ENCODE peak calls at places on chromosome 22, in five cellular contexts. M, V, S, K and P are unnamed samples.

GRCh38 chr22:17232406-17232805 is 13.2 kb upstream of the ADA2 start:
- DNase-seq in K (no peak), M (peak), S (no peak), V (no peak), P (no peak)

GRCh38 chr22:49768961-49769690 is 58.5 kb downstream of the BRD1 start:
- DNase-seq in V (peak), K (no peak), S (no peak), M (no peak), P (peak)

GRCh38 chr22:28899199-28899853 is 16.0 kb downstream of the ZNRF3 start:
- DNase-seq in S (no peak), K (no peak), V (no peak), M (no peak), P (no peak)

GRCh38 chr22:35541254-35541748 is 670 bp downstream of the RASD2 start:
- DNase-seq in M (no peak), K (no peak), V (peak), S (no peak), P (no peak)

GRCh38 chr22:40387758-40388157 is 17.4 kb downstream of the SGSM3 start:
- DNase-seq in K (no peak), S (no peak), V (no peak), M (no peak), P (no peak)

GRCh38 chr22:36467946-36468345 is 13.5 kb downstream of the TXN2 start:
- DNase-seq in M (no peak), K (peak), V (no peak), S (no peak), P (peak)

GRCh38 chr22:27866136-27867091 is 52.6 kb downstream of the PITPNB start:
- DNase-seq in S (no peak), K (no peak), M (no peak), V (no peak), P (peak)

GRCh38 chr22:29733362-29734322 is 13.8 kb downstream of the CABP7 start:
- DNase-seq in M (no peak), V (no peak), S (no peak), K (no peak), P (peak)

GRCh38 chr22:42270512-42271190 is at the start of gene TCF20:
- DNase-seq in M (no peak), K (peak), S (peak), V (peak), P (peak)

GRCh38 chr22:41557401-41558240 is 3.2 kb upstream of the CSDC2 start:
- DNase-seq in S (no peak), M (peak), K (no peak), V (peak), P (peak)

GRCh38 chr22:42760806-42761565 is 40.3 kb upstream of the A4GALT start:
- DNase-seq in K (no peak), M (no peak), V (no peak), S (no peak), P (no peak)

GRCh38 chr22:27798526-27799333 is 2.8 kb downstream of the MN1 start:
- DNase-seq in S (no peak), V (no peak), M (peak), K (no peak), P (peak)

GRCh38 chr22:49212002-49212401 is 615.7 kb downstream of the BRD1 start:
- DNase-seq in M (peak), V (peak), S (no peak), K (no peak), P (no peak)

GRCh38 chr22:22753526-22754267 is 109.3 kb downstream of the GGTLC2 start:
- DNase-seq in M (peak), V (peak), S (peak), K (peak), P (peak)

GRCh38 chr22:41939981-41940852 is 6.7 kb downstream of the CENPM start:
- DNase-seq in V (no peak), S (no peak), K (no peak), M (no peak), P (peak)

GRCh38 chr22:36110306-36110791 is 50.2 kb downstream of the APOL3 start:
- DNase-seq in M (no peak), K (no peak), S (no peak), V (no peak), P (no peak)

GRCh38 chr22:50102946-50103345 is 13.1 kb downstream of the MOV10L1 start:
- DNase-seq in M (no peak), S (no peak), V (no peak), K (no peak), P (no peak)

GRCh38 chr22:21919526-21920307 is 32.9 kb downstream of the PPM1F start:
- DNase-seq in S (no peak), V (no peak), M (no peak), K (no peak), P (no peak)

GRCh38 chr22:41550952-41551491 is 6.8 kb upstream of the POLR3H start:
- DNase-seq in K (no peak), M (no peak), V (no peak), S (no peak), P (no peak)

GRCh38 chr22:20803696-20804324 is 29.9 kb downstream of the SERPIND1 start:
- DNase-seq in K (peak), V (peak), M (peak), S (peak), P (peak)

GRCh38 chr22:36999463-36999862 is 19.8 kb downstream of the TST start:
- DNase-seq in S (no peak), K (no peak), V (no peak), M (peak), P (no peak)

GRCh38 chr22:49724893-49725489 is 102.7 kb downstream of the BRD1 start:
- DNase-seq in V (peak), K (no peak), S (peak), M (peak), P (peak)

GRCh38 chr22:42343551-42344081 is 73.2 kb upstream of the TCF20 start:
- DNase-seq in M (no peak), V (no peak), K (no peak), S (no peak), P (no peak)

GRCh38 chr22:36148411-36148810 is 12.1 kb downstream of the APOL3 start:
- DNase-seq in K (no peak), M (no peak), S (no peak), V (no peak), P (no peak)

GRCh38 chr22:21951931-21952465 is 650 bp downstream of the PPM1F start:
- DNase-seq in K (peak), S (no peak), V (peak), M (peak), P (peak)

GRCh38 chr22:29816980-29817379 is 21.1 kb downstream of the ASCC2 start:
- DNase-seq in K (peak), M (no peak), S (no peak), V (no peak), P (no peak)

GRCh38 chr22:40541300-40541699 is 95.2 kb downstream of the MRTFA start:
- DNase-seq in S (no peak), M (no peak), K (no peak), V (no peak), P (no peak)

GRCh38 chr22:21677606-21678443 is 12.0 kb downstream of the PPIL2 start:
- DNase-seq in M (no peak), S (no peak), V (no peak), K (no peak), P (no peak)

GRCh38 chr22:22786301-22787115 is 101.1 kb upstream of the IGLL5 start:
- DNase-seq in M (no peak), S (no peak), V (peak), K (no peak), P (no peak)

GRCh38 chr22:42720263-42721044 is at the start of gene A4GALT:
- DNase-seq in S (no peak), M (peak), V (peak), K (no peak), P (no peak)

GRCh38 chr22:48376936-48377335 is 1450.7 kb downstream of the BRD1 start:
- DNase-seq in M (no peak), S (no peak), V (peak), K (no peak), P (no peak)

GRCh38 chr22:33811208-33811607 is 109.1 kb downstream of the LARGE1 start:
- DNase-seq in M (no peak), S (no peak), K (no peak), V (no peak), P (no peak)

GRCh38 chr22:30104501-30105156 is 24.4 kb downstream of the HORMAD2 start:
- DNase-seq in M (no peak), K (no peak), S (no peak), V (no peak), P (no peak)

GRCh38 chr22:32487021-32487420 is 12.4 kb downstream of the FBXO7 start:
- DNase-seq in M (no peak), K (no peak), V (no peak), S (no peak), P (no peak)

GRCh38 chr22:32494971-32495370 is 20.4 kb downstream of the FBXO7 start:
- DNase-seq in S (no peak), V (no peak), M (no peak), K (no peak), P (no peak)

GRCh38 chr22:32493551-32493950 is 18.9 kb downstream of the FBXO7 start:
- DNase-seq in S (no peak), M (no peak), K (no peak), V (no peak), P (no peak)

DNA sequence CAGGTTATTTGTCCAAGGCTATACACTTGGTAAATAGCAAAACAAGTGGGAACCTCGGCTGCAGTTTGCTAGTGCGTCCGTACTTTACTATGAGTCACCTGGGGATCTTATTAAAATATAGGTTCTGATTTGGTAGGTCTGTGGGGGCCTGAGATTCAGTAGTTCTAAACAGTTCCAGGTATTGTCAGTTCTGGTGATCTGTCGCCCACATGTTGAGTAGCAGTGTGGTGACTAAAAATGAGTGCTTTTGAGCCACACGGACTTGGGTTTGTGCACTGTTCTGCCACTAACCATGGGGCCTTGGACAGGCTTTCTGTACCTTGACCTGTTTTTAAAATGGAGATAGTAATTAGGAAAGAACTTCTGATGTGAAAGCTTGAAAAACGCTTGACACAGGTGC is 15.7 kb downstream of the FBXO7 start:
- DNase-seq in M (no peak), S (no peak), K (no peak), V (no peak), P (no peak)
- H3K4ac ChIP-seq in M (no peak), S (no peak), K (no peak), V (no peak), P (no peak)

GRCh38 chr22:45915151-45915550 is 61.8 kb downstream of the WNT7B start:
- DNase-seq in M (no peak), V (no peak), S (no peak), K (no peak), P (no peak)

GRCh38 chr22:45917700-45918454 is 59.1 kb downstream of the WNT7B start:
- DNase-seq in M (no peak), V (no peak), K (no peak), S (no peak), P (no peak)

GRCh38 chr22:45915841-45916240 is 61.1 kb downstream of the WNT7B start:
- DNase-seq in V (no peak), M (no peak), S (no peak), K (no peak), P (no peak)

GRCh38 chr22:45917146-45917545 is 59.8 kb downstream of the WNT7B start:
- DNase-seq in K (no peak), M (no peak), S (no peak), V (no peak), P (no peak)

GRCh38 chr22:45916515-45916914 is 60.4 kb downstream of the WNT7B start:
- DNase-seq in S (no peak), M (no peak), K (no peak), V (no peak), P (no peak)
- H3K4me2 ChIP-seq in S (no peak), M (no peak), K (no peak), V (no peak), P (no peak)

DNA sequence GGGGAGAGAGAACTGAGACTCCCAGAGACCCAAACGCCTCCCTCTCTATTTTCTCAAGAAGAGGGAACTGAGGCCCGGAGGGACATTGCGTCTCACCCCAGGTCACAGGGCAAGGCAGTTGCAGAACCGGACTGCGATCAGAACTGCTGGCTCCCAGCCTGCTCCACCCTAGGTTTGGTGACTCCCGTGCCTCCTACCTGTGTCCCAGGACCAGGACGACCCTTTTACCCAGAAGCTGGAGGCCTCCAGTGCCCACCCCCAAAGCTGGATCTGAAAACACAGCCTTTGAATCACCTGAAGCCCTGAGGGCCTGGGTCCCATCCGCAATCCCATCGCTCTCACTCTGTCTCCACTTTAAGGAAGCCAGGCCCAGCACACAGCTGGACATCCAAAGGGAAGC is 1.4 kb downstream of the GSTT4 start:
- DNase-seq in S (no peak), M (no peak), V (no peak), K (no peak), P (no peak)
- H2BK12ac ChIP-seq in S (no peak), M (no peak), V (no peak), K (no peak), P (no peak)

DNA sequence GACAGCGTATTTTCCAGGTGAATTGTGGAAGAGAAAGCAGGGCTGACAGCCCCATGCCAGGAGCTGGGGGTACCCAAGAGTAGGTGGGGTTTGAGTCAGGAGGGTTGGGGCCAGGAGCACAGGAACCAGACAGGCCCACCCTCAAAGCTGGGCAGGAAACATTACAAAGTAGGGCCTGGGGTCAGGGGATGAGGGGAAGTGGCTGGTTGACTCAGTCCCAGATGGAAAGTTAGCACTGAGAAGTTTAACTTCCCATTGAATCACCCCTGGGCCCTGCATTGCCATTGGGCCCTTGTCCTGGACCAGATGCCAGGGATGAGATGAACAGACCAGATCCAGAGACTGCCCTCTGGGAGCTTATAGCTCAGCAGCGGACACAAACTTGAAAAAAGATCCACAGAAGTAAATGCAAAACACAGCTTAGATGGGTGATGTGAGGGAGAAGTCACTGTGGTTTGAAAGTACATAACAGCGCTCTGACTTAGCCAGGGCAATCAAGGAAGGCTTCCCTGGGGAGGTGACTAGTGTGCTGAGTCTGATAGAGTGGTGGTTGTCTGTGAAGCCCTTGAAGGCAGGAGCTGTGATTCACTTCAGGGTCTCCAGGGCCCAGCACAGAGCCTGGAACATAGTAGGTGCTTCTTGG is 2.2 kb downstream of the MAFF start:
- DNase-seq in V (no peak), S (no peak), K (no peak), M (no peak), P (peak)
- H3K4ac ChIP-seq in V (no peak), S (no peak), K (peak), M (no peak), P (no peak)

DNA sequence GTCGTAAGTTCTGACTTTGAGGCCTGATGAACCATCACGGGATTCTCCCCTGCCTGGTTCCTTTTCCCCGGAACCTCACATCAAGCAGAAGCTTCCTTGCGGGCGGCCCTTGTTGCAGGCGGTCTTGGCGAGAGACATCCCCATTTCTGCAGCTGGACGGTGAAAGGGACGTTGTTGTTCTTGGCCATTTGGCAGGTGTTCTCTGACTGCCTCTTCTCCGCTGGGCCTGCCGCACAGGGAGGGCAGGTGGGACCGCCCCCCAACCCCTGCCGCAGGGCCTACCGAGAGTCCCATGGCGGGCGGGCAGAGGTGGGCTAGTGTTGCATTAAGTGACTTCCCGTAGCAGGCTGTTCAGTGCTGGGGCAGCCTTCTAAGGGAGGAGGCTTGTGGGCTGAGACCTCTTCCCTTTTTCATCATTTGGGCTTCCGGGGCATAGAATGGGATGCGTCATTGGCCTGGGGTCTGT is 26.9 kb upstream of the GRAMD4 start:
- DNase-seq in M (no peak), V (no peak), K (no peak), S (no peak), P (no peak)
- H3K4me2 ChIP-seq in M (no peak), V (no peak), K (no peak), S (no peak), P (no peak)

GRCh38 chr22:43955883-43956286 is 643 bp downstream of the SAMM50 start:
- DNase-seq in S (no peak), V (no peak), M (no peak), K (no peak), P (no peak)
- H2BK12ac ChIP-seq in S (no peak), V (no peak), M (no peak), K (no peak), P (no peak)

DNA sequence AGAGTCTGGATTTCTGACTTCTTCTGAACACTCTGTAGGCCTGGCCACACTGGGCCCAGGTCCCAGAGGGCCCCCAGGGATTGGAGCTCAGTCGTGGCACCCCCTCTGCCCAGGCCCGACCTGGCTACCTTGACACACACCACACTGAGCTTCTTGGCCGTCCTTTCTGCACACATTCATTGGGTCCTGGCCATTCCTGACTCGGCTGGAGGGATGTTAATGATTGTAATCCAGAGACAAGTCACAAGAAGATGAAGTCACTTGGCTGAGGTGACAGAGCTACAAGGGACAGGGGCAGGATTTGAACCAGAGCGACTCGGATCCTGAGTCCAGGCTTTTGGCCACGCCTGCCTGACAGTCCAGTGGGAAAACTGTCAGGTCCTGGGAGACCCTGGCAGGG is 23.9 kb upstream of the PDGFB start:
- DNase-seq in K (no peak), M (no peak), V (no peak), S (no peak), P (no peak)
- H3K4ac ChIP-seq in K (no peak), M (no peak), V (no peak), S (no peak), P (no peak)

DNA sequence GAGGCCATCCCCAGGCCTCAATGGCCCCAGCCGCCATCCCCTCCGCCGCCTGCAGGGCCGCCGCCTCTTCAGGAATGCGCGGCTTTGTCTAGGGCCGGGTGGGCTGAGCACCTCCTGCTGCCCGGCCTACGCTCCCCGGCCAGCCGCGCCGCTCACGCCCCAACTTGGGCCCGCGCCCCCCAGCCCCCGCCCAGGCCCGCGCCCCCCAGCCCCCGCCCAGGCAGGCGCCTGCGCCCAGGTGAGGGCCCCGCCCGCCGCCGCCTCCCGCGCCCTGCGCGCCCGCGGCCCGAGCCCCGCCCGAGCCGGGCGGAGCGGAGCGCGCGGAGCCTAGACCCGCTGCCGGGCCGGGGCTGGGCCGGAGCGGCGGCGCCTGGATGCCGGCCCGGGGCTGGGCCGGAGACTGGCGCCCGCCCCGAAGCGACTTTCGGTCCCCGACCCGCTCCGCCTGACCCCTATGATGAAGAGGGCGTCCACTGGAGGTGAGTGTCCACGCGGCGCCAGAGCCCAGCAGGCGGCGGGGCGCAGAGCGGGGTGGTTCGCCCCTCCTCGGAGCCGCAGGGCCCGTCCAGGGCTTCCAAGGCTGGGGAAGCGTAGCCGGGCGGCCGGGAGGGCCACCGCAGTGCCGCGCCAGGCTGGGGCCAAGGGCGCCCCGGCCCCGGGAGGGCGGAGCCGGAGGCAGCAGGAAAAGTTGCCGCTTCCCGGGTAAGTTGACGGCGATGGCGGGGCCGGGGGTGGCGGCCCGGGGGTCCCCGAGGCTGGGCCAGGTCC is 34.3 kb upstream of the PRODH start:
- DNase-seq in V (peak), S (peak), M (peak), K (peak), P (peak)
- H3K4me2 ChIP-seq in V (peak), S (peak), M (peak), K (peak), P (peak)